ENCODE peak calls at places on chromosomes 7 and 10, in ten cellular contexts. One of them, this sample, is unnamed.

GRCh38 chr7:132400667-132401142 is 175.6 kb downstream of the PLXNA4 start:
- DNase-seq in astrocyte of the cerebellum: no peak
- DNase-seq in GM13976: no peak
- DNase-seq in AG08396: no peak
- DNase-seq in T-helper 17 cell: no peak
- DNase-seq in progenitor cell of endocrine pancreas: no peak
- DNase-seq in astrocyte of the spinal cord: no peak
- DNase-seq in mammary epithelial cell: no peak
- DNase-seq in lower leg skin: peak
- DNase-seq in NCI-H774: no peak
- DNase-seq in this sample: no peak

GRCh38 chr7:128167791-128168666 is 73.0 kb upstream of the LEP start:
- DNase-seq in astrocyte of the cerebellum: no peak
- DNase-seq in GM13976: no peak
- DNase-seq in lower leg skin: peak
- DNase-seq in NCI-H774: no peak
- DNase-seq in T-helper 17 cell: no peak
- DNase-seq in astrocyte of the spinal cord: no peak
- DNase-seq in progenitor cell of endocrine pancreas: no peak
- DNase-seq in mammary epithelial cell: no peak
- DNase-seq in AG08396: no peak
- DNase-seq in this sample: no peak

GRCh38 chr10:93406367-93407145 is 75.6 kb downstream of the MYOF start:
- DNase-seq in progenitor cell of endocrine pancreas: no peak
- DNase-seq in lower leg skin: no peak
- DNase-seq in astrocyte of the cerebellum: peak
- DNase-seq in GM13976: no peak
- DNase-seq in mammary epithelial cell: peak
- DNase-seq in AG08396: peak
- DNase-seq in astrocyte of the spinal cord: no peak
- DNase-seq in NCI-H774: no peak
- DNase-seq in T-helper 17 cell: no peak
- DNase-seq in this sample: no peak

GRCh38 chr7:223118-223800 is 30.9 kb downstream of the FAM20C start:
- DNase-seq in AG08396: no peak
- DNase-seq in NCI-H774: no peak
- DNase-seq in progenitor cell of endocrine pancreas: no peak
- DNase-seq in T-helper 17 cell: no peak
- DNase-seq in lower leg skin: no peak
- DNase-seq in GM13976: no peak
- DNase-seq in mammary epithelial cell: no peak
- DNase-seq in astrocyte of the cerebellum: no peak
- DNase-seq in astrocyte of the spinal cord: no peak
- DNase-seq in this sample: no peak

GRCh38 chr10:128035557-128035973 is 90.7 kb downstream of the MKI67 start:
- DNase-seq in NCI-H774: no peak
- DNase-seq in progenitor cell of endocrine pancreas: peak
- DNase-seq in astrocyte of the spinal cord: no peak
- DNase-seq in mammary epithelial cell: peak
- DNase-seq in T-helper 17 cell: peak
- DNase-seq in GM13976: peak
- DNase-seq in AG08396: peak
- DNase-seq in astrocyte of the cerebellum: no peak
- DNase-seq in lower leg skin: peak
- DNase-seq in this sample: peak

GRCh38 chr10:26805567-26806245 is 55.1 kb downstream of the ABI1 start:
- DNase-seq in mammary epithelial cell: peak
- DNase-seq in lower leg skin: no peak
- DNase-seq in astrocyte of the spinal cord: peak
- DNase-seq in T-helper 17 cell: no peak
- DNase-seq in AG08396: peak
- DNase-seq in GM13976: no peak
- DNase-seq in progenitor cell of endocrine pancreas: no peak
- DNase-seq in astrocyte of the cerebellum: no peak
- DNase-seq in NCI-H774: no peak
- DNase-seq in this sample: no peak

GRCh38 chr10:1476106-1476803 is 261.1 kb downstream of the ADARB2 start:
- DNase-seq in lower leg skin: no peak
- DNase-seq in NCI-H774: no peak
- DNase-seq in astrocyte of the spinal cord: no peak
- DNase-seq in T-helper 17 cell: no peak
- DNase-seq in mammary epithelial cell: no peak
- DNase-seq in progenitor cell of endocrine pancreas: no peak
- DNase-seq in astrocyte of the cerebellum: no peak
- DNase-seq in AG08396: no peak
- DNase-seq in GM13976: no peak
- DNase-seq in this sample: no peak

GRCh38 chr10:68811367-68812009 is 15.8 kb upstream of the STOX1 start:
- DNase-seq in NCI-H774: no peak
- DNase-seq in astrocyte of the cerebellum: no peak
- DNase-seq in T-helper 17 cell: no peak
- DNase-seq in AG08396: no peak
- DNase-seq in GM13976: no peak
- DNase-seq in astrocyte of the spinal cord: no peak
- DNase-seq in lower leg skin: no peak
- DNase-seq in progenitor cell of endocrine pancreas: no peak
- DNase-seq in mammary epithelial cell: no peak
- DNase-seq in this sample: peak

GRCh38 chr7:101754432-101755159 is 62.8 kb upstream of the CUX1 start:
- DNase-seq in astrocyte of the spinal cord: peak
- DNase-seq in mammary epithelial cell: peak
- DNase-seq in AG08396: peak
- DNase-seq in lower leg skin: no peak
- DNase-seq in astrocyte of the cerebellum: peak
- DNase-seq in T-helper 17 cell: no peak
- DNase-seq in progenitor cell of endocrine pancreas: no peak
- DNase-seq in NCI-H774: no peak
- DNase-seq in GM13976: no peak
- DNase-seq in this sample: no peak

This sample was measured in adrenal gland.